ENCODE peak calls at places on chromosomes 5 and 9, in eight cellular contexts. Z is hippocampal formation; B is astrocyte of the spinal cord; Y is heart right ventricle; X is kidney; G is activated naive CD8-positive, alpha-beta T cell treated with anti-CD3 and anti-CD28 coated beads, Interleukin-2, amount 10 ng/mL, durations not matched to agents 7 days and 5 days; H is naive thymus-derived CD8-positive, alpha-beta T cell; R is NCI-H1105 treated with DMSO at 0.1 percent for 48 hours. C is an unnamed sample.

GRCh38 chr9:111961011-111961410 is 64.4 kb downstream of the UGCG start:
- DNase-seq in X (no peak), R (peak), Z (no peak), G (no peak), Y (no peak), B (peak), H (no peak), C (peak)

GRCh38 chr9:82621446-82621845 is 441.5 kb downstream of the RASEF start:
- DNase-seq in G (no peak), Y (no peak), Z (no peak), R (peak), H (no peak), B (no peak), X (no peak), C (no peak)

GRCh38 chr5:30627945-30628344 is 565.5 kb upstream of the CDH6 start:
- DNase-seq in R (no peak), X (no peak), Z (no peak), G (no peak), H (no peak), Y (no peak), B (no peak), C (no peak)

GRCh38 chr5:21774791-21775190 is 1078.4 kb downstream of the CDH12 start:
- DNase-seq in G (no peak), H (no peak), Z (no peak), Y (no peak), R (peak), B (peak), X (no peak), C (peak)

GRCh38 chr5:172806897-172807672 is 27.0 kb upstream of the ERGIC1 start:
- DNase-seq in G (peak), B (peak), Z (peak), X (peak), Y (peak), H (peak), R (no peak), C (peak)

GRCh38 chr5:172411423-172412111 is 42.8 kb downstream of the SH3PXD2B start:
- DNase-seq in B (peak), Y (no peak), X (no peak), G (no peak), R (no peak), H (no peak), Z (no peak), C (no peak)

GRCh38 chr9:89051421-89051820 is 60.2 kb downstream of the S1PR3 start:
- DNase-seq in Z (no peak), R (no peak), B (no peak), G (no peak), H (no peak), X (no peak), Y (no peak), C (no peak)

GRCh38 chr5:82277613-82277986 is 554 bp downstream of the RPS23 start:
- DNase-seq in R (no peak), Y (no peak), H (no peak), X (no peak), Z (no peak), B (peak), G (no peak), C (no peak)

GRCh38 chr9:125243792-125244260 is 2.7 kb upstream of the HSPA5 start:
- DNase-seq in R (no peak), H (no peak), G (no peak), B (no peak), Z (no peak), X (peak), Y (no peak), C (no peak)

GRCh38 chr5:757346-757930 is 27.1 kb downstream of the ZDHHC11B start:
- DNase-seq in Z (no peak), B (no peak), R (no peak), H (no peak), G (no peak), Y (no peak), X (peak), C (no peak)

GRCh38 chr5:154198611-154199230 is 8.2 kb downstream of the GALNT10 start:
- DNase-seq in X (no peak), Z (no peak), H (no peak), R (no peak), G (no peak), Y (no peak), B (peak), C (peak)

GRCh38 chr9:130041648-130042405 is 1.2 kb downstream of the FNBP1 start:
- DNase-seq in H (no peak), Y (peak), B (no peak), Z (peak), G (no peak), R (peak), X (peak), C (no peak)

GRCh38 chr9:129889461-129889935 is 54.2 kb downstream of the USP20 start:
- DNase-seq in H (no peak), B (no peak), G (peak), R (no peak), Z (no peak), X (no peak), Y (no peak), C (no peak)

GRCh38 chr5:158979749-158980521 is 119.8 kb downstream of the EBF1 start:
- DNase-seq in H (no peak), Y (peak), X (peak), B (peak), G (no peak), Z (peak), R (peak), C (no peak)

GRCh38 chr5:24065786-24066185 is 558.4 kb downstream of the PRDM9 start:
- DNase-seq in H (no peak), G (no peak), B (no peak), R (no peak), Y (no peak), X (no peak), Z (no peak), C (no peak)

GRCh38 chr5:52560366-52560765 is 227.3 kb upstream of the ITGA1 start:
- DNase-seq in Z (no peak), Y (no peak), B (peak), G (no peak), X (no peak), H (no peak), R (peak), C (peak)

GRCh38 chr9:100428871-100429654 is 2.1 kb downstream of the MSANTD3 start:
- DNase-seq in Y (no peak), R (no peak), G (no peak), H (no peak), B (peak), Z (no peak), X (no peak), C (peak)